ENCODE peak calls at places on chromosomes 3 and 15, in eight cellular contexts. R is gastrocnemius medialis, I is breast epithelium, L is fibroblast of lung, B is right cardiac atrium, X is AG04450, O is tibial nerve, K is choroid plexus epithelial cell. G is an unnamed sample.

GRCh38 chr3:64593350-64593749 is 94.5 kb downstream of the ADAMTS9 start:
- DNase-seq in L (no peak), K (no peak), X (no peak), R (no peak), I (no peak), B (no peak), O (no peak), G (no peak)

GRCh38 chr15:65164139-65164538 is 21.0 kb downstream of the CLPX start:
- DNase-seq in X (no peak), L (no peak), O (no peak), I (no peak), B (no peak), K (no peak), R (no peak), G (no peak)

GRCh38 chr15:100140527-100141303 is 201.1 kb downstream of the ADAMTS17 start:
- DNase-seq in I (no peak), R (no peak), K (no peak), X (no peak), B (no peak), O (no peak), L (no peak), G (no peak)

GRCh38 chr15:97836003-97836402 is 124.5 kb upstream of the ARRDC4 start:
- DNase-seq in K (no peak), X (no peak), O (no peak), R (no peak), B (no peak), L (no peak), I (no peak), G (no peak)

GRCh38 chr3:4776980-4777581 is 202.2 kb upstream of the BHLHE40 start:
- DNase-seq in I (no peak), X (no peak), R (no peak), L (no peak), K (peak; percentile 47), B (no peak), O (peak; percentile 44), G (no peak)

GRCh38 chr3:162489853-162490252 is 993.2 kb downstream of the OTOL1 start:
- DNase-seq in O (no peak), R (no peak), K (no peak), I (no peak), B (no peak), X (no peak), L (no peak), G (no peak)

GRCh38 chr3:54206874-54207273 is 84.5 kb downstream of the CACNA2D3 start:
- DNase-seq in O (no peak), K (no peak), R (no peak), X (no peak), I (no peak), L (no peak), B (no peak), G (no peak)

GRCh38 chr3:27591811-27592210 is 107.6 kb upstream of the SLC4A7 start:
- DNase-seq in L (no peak), K (no peak), O (no peak), X (no peak), B (no peak), R (no peak), I (no peak), G (no peak)

GRCh38 chr3:194539498-194539897 is 52.7 kb upstream of the ATP13A3 start:
- DNase-seq in O (no peak), X (no peak), L (no peak), R (no peak), B (no peak), K (no peak), I (no peak), G (no peak)

GRCh38 chr15:64070965-64071851 is 22.4 kb downstream of the CIAO2A start:
- DNase-seq in L (peak; percentile 91), K (peak; percentile 95), I (no peak), X (peak; percentile 39), R (peak; percentile 94), B (no peak), O (peak; percentile 58), G (peak; percentile 27)

GRCh38 chr3:57151021-57151449 is 14.1 kb downstream of the IL17RD start:
- DNase-seq in L (peak; percentile 14), R (no peak), O (no peak), X (no peak), B (no peak), K (peak; percentile 60), I (no peak), G (no peak)

GRCh38 chr3:188052229-188052965 is 101.6 kb upstream of the LPP start:
- DNase-seq in X (no peak), K (peak; percentile 72), O (peak; percentile 82), R (peak; percentile 72), B (peak; percentile 95), I (peak; percentile 86), L (peak; percentile 62), G (peak; percentile 96)
- H3K4me3 ChIP-seq in X (no peak overlapping the region), K (no peak overlapping the region), O (peak overlapping the region; percentile 28), R (no peak overlapping the region), B (no peak overlapping the region), I (peak overlapping the region; percentile 28), L (no peak overlapping the region), G (peak overlapping the region; percentile 47)

GRCh38 chr3:157088133-157088488 is 71.8 kb downstream of the CCNL1 start:
- DNase-seq in L (no peak), B (no peak), K (no peak), I (no peak), X (no peak), R (no peak), O (no peak), G (no peak)
- H3K4me3 ChIP-seq in L (peak overlapping the region; percentile 35), B (peak overlapping the region; percentile 45), K (peak overlapping the region; percentile 65), I (peak overlapping the region; percentile 70), X (peak overlapping the region; percentile 72), R (peak overlapping the region; percentile 82), O (peak overlapping the region; percentile 79), G (peak overlapping the region; percentile 75)

GRCh38 chr15:59165726-59166125 is 40.9 kb upstream of the LDHAL6B start:
- DNase-seq in O (no peak), R (no peak), B (no peak), K (peak; percentile 57), X (no peak), I (no peak), L (no peak), G (no peak)
- H3K4me3 ChIP-seq in O (no peak overlapping the region), R (no peak overlapping the region), B (no peak overlapping the region), K (no peak overlapping the region), X (no peak overlapping the region), I (no peak overlapping the region), L (no peak overlapping the region), G (no peak overlapping the region)

GRCh38 chr15:91780387-91780786 is 73.1 kb upstream of the SLCO3A1 start:
- DNase-seq in B (no peak), X (no peak), O (no peak), I (no peak), K (no peak), R (no peak), L (no peak), G (no peak)

GRCh38 chr15:91784973-91785709 is 68.4 kb upstream of the SLCO3A1 start:
- DNase-seq in B (no peak), O (no peak), X (no peak), K (no peak), L (no peak), R (no peak), I (no peak), G (no peak)

GRCh38 chr15:91782221-91782620 is 71.3 kb upstream of the SLCO3A1 start:
- DNase-seq in O (peak; percentile 10), R (no peak), B (no peak), X (no peak), K (no peak), I (no peak), L (no peak), G (no peak)

GRCh38 chr15:91783001-91783400 is 70.5 kb upstream of the SLCO3A1 start:
- DNase-seq in R (no peak), I (no peak), K (no peak), O (no peak), L (no peak), B (no peak), X (no peak), G (no peak)

DNA sequence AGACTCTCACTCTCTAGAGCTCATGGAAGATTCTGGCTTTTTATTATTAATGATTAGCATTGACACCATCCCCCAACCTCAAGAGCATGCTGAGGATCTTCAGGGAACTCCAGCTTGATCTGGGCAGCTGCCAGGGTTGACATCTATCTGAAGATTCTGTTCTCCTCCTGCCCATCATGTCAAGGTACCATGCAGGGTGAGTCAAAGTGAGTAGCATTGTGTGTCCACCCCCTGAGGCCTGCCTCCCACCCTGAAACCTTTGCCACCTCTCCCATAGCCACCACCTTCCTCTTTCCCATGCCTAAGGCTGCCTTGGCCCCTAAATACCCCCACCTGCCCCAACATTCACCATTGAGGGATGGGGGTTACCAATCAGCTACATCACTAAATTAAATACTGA is 70.1 kb upstream of the SLCO3A1 start:
- DNase-seq in X (no peak), O (no peak), L (no peak), B (no peak), I (no peak), K (no peak), R (no peak), G (no peak)
- H3K4me3 ChIP-seq in X (no peak overlapping the region), O (no peak overlapping the region), L (no peak overlapping the region), B (no peak overlapping the region), I (no peak overlapping the region), K (no peak overlapping the region), R (no peak overlapping the region), G (no peak overlapping the region)

DNA sequence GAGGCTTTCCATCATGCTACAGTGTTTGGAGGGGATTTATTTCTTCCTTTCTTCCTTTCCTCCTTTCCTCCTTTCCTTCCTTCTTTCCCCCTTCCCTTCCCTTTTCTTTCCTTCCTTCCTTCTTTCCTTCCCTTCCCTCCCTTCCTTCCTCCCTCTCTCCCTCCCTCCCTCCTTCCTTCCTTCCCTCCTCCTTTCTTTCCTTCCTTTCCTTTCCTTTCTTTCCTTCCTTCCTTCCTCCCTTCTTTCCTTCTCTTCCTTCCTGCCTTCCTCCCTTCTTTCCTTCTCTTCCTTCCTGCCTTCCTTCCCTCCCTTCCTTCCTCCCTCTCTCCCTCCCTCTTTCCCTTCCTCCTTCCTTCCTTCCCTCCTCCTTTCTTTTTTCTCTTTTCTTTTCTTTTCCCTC is 127.2 kb downstream of the EPHA3 start:
- DNase-seq in I (no peak), X (no peak), O (no peak), B (no peak), L (no peak), R (no peak), K (no peak), G (no peak)
- H3K4me3 ChIP-seq in I (no peak overlapping the region), X (no peak overlapping the region), O (no peak overlapping the region), B (no peak overlapping the region), L (no peak overlapping the region), R (no peak overlapping the region), K (no peak overlapping the region), G (no peak overlapping the region)